ENCODE peak calls at places on chromosomes 2 and 18, in ten cellular contexts. H, Z, X, M, G, S, I, W, E and D are unnamed samples.

GRCh38 chr2:147399011-147399410 is 445.8 kb upstream of the ACVR2A start:
- DNase-seq in H (no peak), Z (no peak), X (no peak), M (peak), G (no peak), S (no peak), I (no peak), W (no peak), E (no peak), D (no peak)

GRCh38 chr2:133369896-133370295 is 198.4 kb downstream of the NCKAP5 start:
- DNase-seq in H (no peak), Z (no peak), X (no peak), M (peak), G (no peak), S (peak), I (no peak), W (no peak), E (no peak), D (no peak)

GRCh38 chr2:234444888-234445287 is 52.0 kb downstream of the ARL4C start:
- DNase-seq in H (peak), Z (no peak), X (peak), M (no peak), G (peak), S (no peak), I (no peak), W (no peak), E (no peak), D (peak)

GRCh38 chr2:234044157-234044556 is 6.3 kb upstream of the SPP2 start:
- DNase-seq in H (peak), Z (peak), X (peak), M (no peak), G (no peak), S (no peak), I (no peak), W (no peak), E (no peak), D (peak)

GRCh38 chr18:74836296-74837139 is 238.8 kb downstream of the ZNF407 start:
- DNase-seq in H (peak), Z (peak), X (peak), M (no peak), G (no peak), S (no peak), I (peak), W (no peak), E (no peak), D (peak)

GRCh38 chr2:60759654-60760053 is 3.6 kb downstream of the PAPOLG start:
- DNase-seq in H (no peak), Z (no peak), X (no peak), M (no peak), G (no peak), S (no peak), I (no peak), W (no peak), E (no peak), D (no peak)

GRCh38 chr2:115560671-115561070 is 1118.2 kb downstream of the DPP10 start:
- DNase-seq in H (no peak), Z (peak), X (no peak), M (no peak), G (no peak), S (no peak), I (no peak), W (no peak), E (no peak), D (no peak)

GRCh38 chr18:40553029-40553428 is 1402.0 kb upstream of the PIK3C3 start:
- DNase-seq in H (no peak), Z (no peak), X (peak), M (no peak), G (no peak), S (no peak), I (no peak), W (no peak), E (no peak), D (no peak)

GRCh38 chr2:62774555-62775366 is 69.2 kb downstream of the EHBP1 start:
- DNase-seq in H (peak), Z (peak), X (peak), M (peak), G (no peak), S (peak), I (peak), W (peak), E (peak), D (peak)

GRCh38 chr2:232328038-232328435 is 50.5 kb upstream of the ALPP start:
- DNase-seq in H (no peak), Z (no peak), X (peak), M (no peak), G (peak), S (no peak), I (no peak), W (peak), E (no peak), D (no peak)

GRCh38 chr2:182444806-182445205 is 18.0 kb upstream of the PDE1A start:
- DNase-seq in H (no peak), Z (no peak), X (no peak), M (no peak), G (no peak), S (no peak), I (no peak), W (no peak), E (no peak), D (peak)

GRCh38 chr2:17476820-17477219 is 41.4 kb downstream of the RAD51AP2 start:
- DNase-seq in H (no peak), Z (no peak), X (peak), M (no peak), G (no peak), S (no peak), I (no peak), W (no peak), E (no peak), D (no peak)

GRCh38 chr18:31819106-31819924 is 58.6 kb upstream of the SLC25A52 start:
- DNase-seq in H (peak), Z (peak), X (peak), M (peak), G (no peak), S (no peak), I (peak), W (no peak), E (peak), D (peak)

GRCh38 chr2:159091981-159092380 is 123.5 kb downstream of the TANC1 start:
- DNase-seq in H (peak), Z (peak), X (no peak), M (no peak), G (no peak), S (no peak), I (no peak), W (peak), E (no peak), D (peak)

GRCh38 chr18:48376406-48376805 is 32.8 kb downstream of the ZBTB7C start:
- DNase-seq in H (no peak), Z (no peak), X (no peak), M (peak), G (no peak), S (no peak), I (peak), W (no peak), E (peak), D (no peak)

GRCh38 chr2:47070920-47071824 is 83.9 kb downstream of the STPG4 start:
- DNase-seq in H (peak), Z (peak), X (peak), M (no peak), G (no peak), S (no peak), I (no peak), W (peak), E (no peak), D (peak)

GRCh38 chr2:233122541-233122940 is 62.4 kb downstream of the INPP5D start:
- DNase-seq in H (no peak), Z (no peak), X (no peak), M (no peak), G (no peak), S (no peak), I (no peak), W (no peak), E (no peak), D (no peak)

GRCh38 chr2:96506016-96506906 is 1.1 kb upstream of the NEURL3 start:
- DNase-seq in H (no peak), Z (no peak), X (no peak), M (no peak), G (no peak), S (no peak), I (no peak), W (no peak), E (no peak), D (no peak)

GRCh38 chr2:73418343-73418742 is 32.7 kb downstream of the ALMS1 start:
- DNase-seq in H (peak), Z (no peak), X (peak), M (no peak), G (no peak), S (no peak), I (no peak), W (no peak), E (no peak), D (peak)

GRCh38 chr18:49447810-49448745 is 12.4 kb downstream of the DYM start:
- DNase-seq in H (peak), Z (peak), X (peak), M (peak), G (peak), S (peak), I (peak), W (no peak), E (no peak), D (peak)

GRCh38 chr2:75416420-75417342 is 144.1 kb downstream of the EVA1A start:
- DNase-seq in H (no peak), Z (no peak), X (no peak), M (no peak), G (peak), S (no peak), I (no peak), W (peak), E (no peak), D (no peak)
- H3K9ac ChIP-seq in H (no peak), Z (no peak), X (no peak), M (no peak), G (peak), S (no peak), I (no peak), W (peak), E (no peak), D (no peak)

GRCh38 chr2:42897386-42897785 is 105.0 kb upstream of the HAAO start:
- DNase-seq in H (no peak), Z (no peak), X (no peak), M (no peak), G (no peak), S (no peak), I (no peak), W (no peak), E (no peak), D (no peak)

GRCh38 chr2:42903821-42904575 is 111.6 kb upstream of the HAAO start:
- DNase-seq in H (no peak), Z (no peak), X (no peak), M (peak), G (no peak), S (no peak), I (no peak), W (no peak), E (no peak), D (peak)

GRCh38 chr2:42901076-42901645 is 108.8 kb upstream of the HAAO start:
- DNase-seq in H (peak), Z (no peak), X (no peak), M (no peak), G (no peak), S (no peak), I (no peak), W (no peak), E (no peak), D (peak)

GRCh38 chr2:42902939-42903709 is 110.7 kb upstream of the HAAO start:
- DNase-seq in H (peak), Z (no peak), X (no peak), M (no peak), G (no peak), S (no peak), I (no peak), W (no peak), E (no peak), D (no peak)

DNA sequence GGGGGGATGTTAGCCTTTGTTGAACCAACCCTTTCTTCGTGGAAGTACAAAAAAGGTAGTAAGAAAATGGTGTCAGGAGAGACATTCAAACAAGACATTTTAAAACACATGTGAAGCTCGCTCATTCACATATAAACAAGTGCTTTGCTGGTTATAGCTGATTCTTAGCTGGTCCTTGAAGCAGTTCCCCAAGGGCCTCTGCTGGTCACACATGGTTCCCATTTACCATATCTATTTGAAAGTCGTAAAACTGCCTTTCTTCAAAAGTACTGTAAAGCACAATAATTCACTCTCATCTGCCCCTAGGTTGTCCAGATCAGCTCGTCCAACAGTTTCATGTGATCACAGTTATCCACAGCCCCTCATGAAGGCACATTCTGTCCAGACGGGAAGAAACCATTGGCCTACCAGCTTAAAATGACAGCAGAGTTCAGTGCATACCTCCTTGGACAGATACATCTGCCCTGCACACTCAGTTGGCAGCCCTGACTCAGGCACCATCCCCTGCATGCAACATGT is 107.9 kb upstream of the HAAO start:
- DNase-seq in H (no peak), Z (no peak), X (no peak), M (no peak), G (no peak), S (no peak), I (no peak), W (no peak), E (no peak), D (no peak)
- H3K9ac ChIP-seq in H (no peak), Z (no peak), X (no peak), M (no peak), G (no peak), S (no peak), I (no peak), W (no peak), E (no peak), D (no peak)

GRCh38 chr2:219443016-219443696 is 8.5 kb downstream of the SPEG start:
- DNase-seq in H (peak), Z (no peak), X (peak), M (no peak), G (no peak), S (no peak), I (no peak), W (no peak), E (no peak), D (no peak)

GRCh38 chr2:219440388-219441256 is 6.0 kb downstream of the SPEG start:
- DNase-seq in H (peak), Z (peak), X (peak), M (no peak), G (no peak), S (no peak), I (no peak), W (no peak), E (no peak), D (peak)

GRCh38 chr2:219443697-219444023 is 9.0 kb downstream of the SPEG start:
- DNase-seq in H (no peak), Z (no peak), X (no peak), M (no peak), G (no peak), S (no peak), I (no peak), W (no peak), E (no peak), D (no peak)

GRCh38 chr2:219442206-219443015 is 7.8 kb downstream of the SPEG start:
- DNase-seq in H (peak), Z (no peak), X (no peak), M (no peak), G (no peak), S (no peak), I (peak), W (no peak), E (no peak), D (no peak)

GRCh38 chr2:219441451-219442205 is 7.0 kb downstream of the SPEG start:
- DNase-seq in H (peak), Z (peak), X (no peak), M (peak), G (peak), S (no peak), I (peak), W (no peak), E (no peak), D (peak)
- H3K9ac ChIP-seq in H (peak), Z (peak), X (peak), M (peak), G (peak), S (peak), I (no peak), W (no peak), E (peak), D (peak)

GRCh38 chr18:45802814-45803492 is 22.5 kb upstream of the SIGLEC15 start:
- DNase-seq in H (peak), Z (peak), X (peak), M (no peak), G (no peak), S (no peak), I (no peak), W (no peak), E (no peak), D (peak)
- H3K9ac ChIP-seq in H (peak), Z (peak), X (peak), M (no peak), G (no peak), S (no peak), I (no peak), W (no peak), E (no peak), D (peak)

DNA sequence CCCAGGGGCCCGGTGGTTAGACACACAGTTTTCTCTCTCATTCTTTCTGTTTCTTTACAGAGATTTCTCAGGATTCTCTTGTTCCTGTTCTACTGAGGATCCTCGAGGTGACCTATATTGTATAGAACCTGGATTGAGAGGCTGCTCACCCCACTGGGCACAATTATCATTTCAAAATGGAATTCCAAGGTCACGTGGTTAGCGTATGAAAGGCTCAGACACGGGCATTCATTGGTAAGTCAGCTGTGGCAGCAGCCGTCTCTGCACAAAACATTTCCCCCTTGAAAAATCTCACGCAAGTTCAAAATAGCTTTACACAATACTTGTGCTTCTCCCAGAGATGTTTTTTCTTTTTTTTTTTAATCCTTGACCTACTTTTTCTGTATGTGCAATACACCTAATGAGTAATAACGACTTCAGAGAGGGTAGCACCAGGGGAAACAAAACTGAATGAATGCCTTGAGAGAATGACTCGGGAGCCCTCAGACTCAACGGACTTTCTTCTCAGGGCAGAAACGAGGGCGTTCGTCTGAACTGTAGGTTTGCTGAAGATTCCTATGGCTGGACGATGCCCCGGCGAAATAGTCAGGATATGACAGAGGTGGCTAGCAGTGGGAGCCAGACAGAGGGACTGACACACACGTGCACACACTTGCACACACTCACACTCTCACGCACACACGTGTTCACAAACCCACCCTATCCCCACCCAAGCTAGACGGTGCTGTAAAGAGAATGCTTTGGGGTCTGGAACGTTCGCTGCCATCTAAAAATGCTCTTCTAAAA is 77.7 kb downstream of the PDCL3 start:
- DNase-seq in H (peak), Z (no peak), X (peak), M (no peak), G (no peak), S (no peak), I (no peak), W (no peak), E (no peak), D (no peak)
- H3K9ac ChIP-seq in H (no peak), Z (no peak), X (no peak), M (no peak), G (no peak), S (no peak), I (no peak), W (no peak), E (no peak), D (no peak)